ENCODE peak calls at places on chromosomes 16 and 17, in ten cellular contexts. U is stimulated activated CD4-positive, alpha-beta T cell treated with anti-CD3 and anti-CD28 coated beads, TNF-alpha, amount 100 ng/mL, for 24 hours; Y is activated CD8-positive, alpha-beta T cell treated with anti-CD3 and anti-CD28 coated beads, Interleukin-2, amount 10 ng/mL, durations not matched to agents 7 days and 5 days; W is activated T-helper 9 cell treated with anti-CD3 and anti-CD28 coated beads, Interleukin-2, amount 50 U/mL, for 16 hours; I is naive thymus-derived CD4-positive, alpha-beta T cell; O is ELR; Q is activated CD4-positive, alpha-beta T cell treated with anti-CD3 and anti-CD28 coated beads, Interleukin-2, amount 50 U/mL, for 24 hours; E is activated naive CD4-positive, alpha-beta T cell treated with Interleukin-2 at 50 U/mL for 16 hours; M is AG09319; D is ecto neural progenitor cell. P is an unnamed sample.
A peak's percentile ranks its signal among the peaks of the same experiment; 100 is the strongest.

GRCh38 chr16:29775742-29776408 is 2.2 kb upstream of the ZG16 start:
- DNase-seq in U (no peak), Y (no peak), W (no peak), I (no peak), O (peak; percentile 73), Q (no peak), E (no peak), M (no peak), D (no peak), P (no peak)

GRCh38 chr17:41810659-41811548 is 845 bp downstream of the P3H4 start:
- DNase-seq in U (no peak), Y (no peak), W (no peak), I (no peak), O (peak; percentile 30), Q (no peak), E (no peak), M (no peak), D (no peak), P (no peak)

GRCh38 chr17:47742319-47743181 is 9.5 kb downstream of the TBX21 start:
- DNase-seq in U (no peak), Y (peak; percentile 51), W (no peak), I (peak; percentile 45), O (peak; percentile 34), Q (no peak), E (peak; percentile 43), M (no peak), D (peak; percentile 88), P (no peak)

GRCh38 chr16:82971126-82971525 is 344.4 kb downstream of the CDH13 start:
- DNase-seq in U (no peak), Y (no peak), W (no peak), I (no peak), O (no peak), Q (no peak), E (no peak), M (no peak), D (no peak), P (no peak)

GRCh38 chr16:24890746-24891145 is 45.0 kb downstream of the SLC5A11 start:
- DNase-seq in U (no peak), Y (no peak), W (no peak), I (no peak), O (no peak), Q (no peak), E (no peak), M (no peak), D (no peak), P (no peak)

GRCh38 chr16:57667526-57668258 is 414 bp upstream of the ADGRG3 start:
- DNase-seq in U (no peak), Y (no peak), W (no peak), I (no peak), O (peak; percentile 73), Q (no peak), E (no peak), M (no peak), D (no peak), P (no peak)

GRCh38 chr17:79053251-79053925 is 21.2 kb upstream of the ENGASE start:
- DNase-seq in U (no peak), Y (no peak), W (no peak), I (no peak), O (peak; percentile 56), Q (no peak), E (no peak), M (no peak), D (no peak), P (no peak)

GRCh38 chr17:56891751-56892150 is 22.1 kb downstream of the TRIM25 start:
- DNase-seq in U (peak; percentile 52), Y (peak; percentile 44), W (no peak), I (peak; percentile 54), O (peak; percentile 14), Q (no peak), E (peak; percentile 49), M (no peak), D (no peak), P (peak; percentile 44)

GRCh38 chr16:71840052-71840451 is 5.7 kb upstream of the ATXN1L start:
- DNase-seq in U (no peak), Y (no peak), W (no peak), I (no peak), O (peak; percentile 13), Q (no peak), E (no peak), M (peak; percentile 48), D (no peak), P (no peak)

GRCh38 chr17:20944014-20944905 is 98.6 kb downstream of the USP22 start:
- DNase-seq in U (peak; percentile 16), Y (peak; percentile 45), W (no peak), I (no peak), O (peak; percentile 15), Q (no peak), E (no peak), M (no peak), D (no peak), P (peak; percentile 75)

GRCh38 chr17:56917559-56918296 is 3.9 kb upstream of the TRIM25 start:
- DNase-seq in U (no peak), Y (no peak), W (no peak), I (no peak), O (peak; percentile 50), Q (no peak), E (no peak), M (no peak), D (no peak), P (no peak)

GRCh38 chr16:10112021-10112420 is 70.2 kb downstream of the GRIN2A start:
- DNase-seq in U (no peak), Y (no peak), W (no peak), I (no peak), O (no peak), Q (no peak), E (no peak), M (no peak), D (no peak), P (no peak)

GRCh38 chr17:67020293-67020766 is 24.0 kb upstream of the CACNG1 start:
- DNase-seq in U (no peak), Y (no peak), W (no peak), I (no peak), O (no peak), Q (no peak), E (no peak), M (no peak), D (no peak), P (no peak)

GRCh38 chr17:79924639-79924976 is 85.4 kb upstream of the CBX4 start:
- DNase-seq in U (no peak), Y (no peak), W (no peak), I (no peak), O (no peak), Q (no peak), E (no peak), M (no peak), D (no peak), P (no peak)

GRCh38 chr16:72844225-72844920 is 203.6 kb downstream of the ZFHX3 start:
- DNase-seq in U (no peak), Y (peak; percentile 67), W (no peak), I (no peak), O (no peak), Q (no peak), E (no peak), M (no peak), D (no peak), P (no peak)

GRCh38 chr16:72537684-72538083 is 365.7 kb upstream of the PMFBP1 start:
- DNase-seq in U (no peak), Y (no peak), W (no peak), I (no peak), O (peak; percentile 83), Q (no peak), E (no peak), M (no peak), D (no peak), P (no peak)

GRCh38 chr17:72590382-72590781 is 469.6 kb downstream of the SOX9 start:
- DNase-seq in U (no peak), Y (no peak), W (no peak), I (no peak), O (peak; percentile 81), Q (no peak), E (no peak), M (peak; percentile 35), D (no peak), P (no peak)

GRCh38 chr17:77692571-77693161 is 265.8 kb upstream of the TNRC6C start:
- DNase-seq in U (peak; percentile 9), Y (peak; percentile 24), W (peak; percentile 6), I (peak; percentile 21), O (peak; percentile 79), Q (no peak), E (peak; percentile 33), M (no peak), D (peak; percentile 40), P (no peak)

GRCh38 chr17:2903193-2903974 is 107.1 kb downstream of the RAP1GAP2 start:
- DNase-seq in U (no peak), Y (no peak), W (no peak), I (no peak), O (no peak), Q (no peak), E (no peak), M (no peak), D (no peak), P (no peak)

GRCh38 chr16:12426122-12426521 is 377.6 kb downstream of the CPPED1 start:
- DNase-seq in U (no peak), Y (no peak), W (no peak), I (no peak), O (no peak), Q (no peak), E (no peak), M (no peak), D (no peak), P (no peak)

GRCh38 chr17:46822388-46822921 is 4.0 kb upstream of the WNT3 start:
- DNase-seq in U (peak; percentile 39), Y (peak; percentile 61), W (peak; percentile 11), I (peak; percentile 68), O (no peak), Q (peak; percentile 18), E (peak; percentile 27), M (no peak), D (no peak), P (peak; percentile 47)

GRCh38 chr16:1677942-1678499 is at the start of gene JPT2:
- DNase-seq in U (peak; percentile 97), Y (peak; percentile 96), W (peak; percentile 94), I (peak; percentile 97), O (peak; percentile 96), Q (peak; percentile 93), E (peak; percentile 97), M (peak; percentile 89), D (peak; percentile 97), P (peak; percentile 99)

GRCh38 chr17:50532452-50533024 is at the start of gene EPN3:
- DNase-seq in U (no peak), Y (no peak), W (no peak), I (no peak), O (peak; percentile 21), Q (no peak), E (no peak), M (no peak), D (no peak), P (peak; percentile 78)

GRCh38 chr17:10135539-10136257 is 62.7 kb downstream of the GAS7 start:
- DNase-seq in U (no peak), Y (peak; percentile 45), W (no peak), I (no peak), O (peak; percentile 55), Q (no peak), E (no peak), M (no peak), D (no peak), P (peak; percentile 60)

GRCh38 chr17:47983492-47984223 is 12.7 kb downstream of the CDK5RAP3 start:
- DNase-seq in U (no peak), Y (no peak), W (no peak), I (no peak), O (no peak), Q (no peak), E (no peak), M (no peak), D (no peak), P (no peak)

GRCh38 chr17:260944-261343 is 79.5 kb upstream of the DOC2B start:
- DNase-seq in U (no peak), Y (no peak), W (no peak), I (peak; percentile 8), O (no peak), Q (no peak), E (no peak), M (no peak), D (no peak), P (no peak)

GRCh38 chr16:53865492-53865863 is 161.5 kb downstream of the FTO start:
- DNase-seq in U (no peak), Y (no peak), W (no peak), I (no peak), O (peak; percentile 68), Q (no peak), E (no peak), M (no peak), D (no peak), P (no peak)

GRCh38 chr17:15886804-15887203 is 58.1 kb upstream of the ADORA2B start:
- DNase-seq in U (no peak), Y (peak; percentile 55), W (no peak), I (no peak), O (no peak), Q (no peak), E (no peak), M (no peak), D (no peak), P (no peak)

P was measured in left colon.